ENCODE peak calls at places on chromosomes 1 and 21, in five cellular contexts. S is stimulated activated CD8-positive, alpha-beta memory T cell treated with anti-CD3 and anti-CD28 coated beads, Interleukin-4, amount 100 ng/mL, for 1 hour; R is small intestine; I is non-pigmented ciliary epithelial cell; D is skeletal muscle cell. C is an unnamed sample.

GRCh38 chr1:75559141-75559540 is 51.8 kb downstream of the SLC44A5 start:
- DNase-seq in S (no peak), R (no peak), I (no peak), D (no peak), C (no peak)

GRCh38 chr21:23695449-23695848 is 1911.8 kb downstream of the MRPL39 start:
- DNase-seq in S (no peak), R (no peak), I (no peak), D (no peak), C (no peak)

GRCh38 chr1:53477626-53478025 is 18.4 kb downstream of the DMRTB1 start:
- DNase-seq in S (no peak), R (no peak), I (no peak), D (no peak), C (no peak)

GRCh38 chr1:40316595-40317393 is at the start of gene COL9A2:
- DNase-seq in S (peak), R (peak), I (no peak), D (no peak), C (peak)

GRCh38 chr21:40472026-40472425 is 374.9 kb downstream of the DSCAM start:
- DNase-seq in S (no peak), R (no peak), I (no peak), D (no peak), C (no peak)

GRCh38 chr1:200373811-200374231 is 36.0 kb downstream of the ZNF281 start:
- DNase-seq in S (no peak), R (no peak), I (no peak), D (no peak), C (no peak)

GRCh38 chr1:25519624-25520023 is 23.8 kb upstream of the LDLRAP1 start:
- DNase-seq in S (no peak), R (no peak), I (peak), D (peak), C (no peak)

GRCh38 chr1:113219377-113219776 is 146.4 kb downstream of the LRIG2 start:
- DNase-seq in S (no peak), R (no peak), I (no peak), D (no peak), C (no peak)

GRCh38 chr1:248810727-248811513 is 14.8 kb downstream of the SH3BP5L start:
- DNase-seq in S (no peak), R (peak), I (no peak), D (no peak), C (no peak)

GRCh38 chr1:171217658-171218443 is 30.4 kb upstream of the FMO1 start:
- DNase-seq in S (no peak), R (no peak), I (no peak), D (no peak), C (no peak)

GRCh38 chr1:35844826-35845225 is 37.0 kb downstream of the AGO4 start:
- DNase-seq in S (no peak), R (no peak), I (no peak), D (no peak), C (no peak)

GRCh38 chr21:42537106-42537742 is 23.6 kb downstream of the SLC37A1 start:
- DNase-seq in S (no peak), R (peak), I (no peak), D (no peak), C (no peak)

GRCh38 chr1:110393691-110394564 is 3.1 kb upstream of the SLC16A4 start:
- DNase-seq in S (no peak), R (peak), I (peak), D (peak), C (no peak)

GRCh38 chr1:11893907-11894251 is 32.3 kb downstream of the KIAA2013 start:
- DNase-seq in S (peak), R (peak), I (no peak), D (no peak), C (peak)

GRCh38 chr1:204480515-204480914 is 14.1 kb downstream of the PIK3C2B start:
- DNase-seq in S (no peak), R (no peak), I (no peak), D (no peak), C (no peak)

GRCh38 chr1:203599875-203600781 is 26.5 kb upstream of the ATP2B4 start:
- DNase-seq in S (no peak), R (no peak), I (no peak), D (no peak), C (no peak)

GRCh38 chr1:40652452-40652851 is 13.0 kb downstream of the RIMS3 start:
- DNase-seq in S (no peak), R (no peak), I (no peak), D (no peak), C (no peak)

GRCh38 chr1:47440052-47440848 is 2.4 kb downstream of the FOXD2 start:
- DNase-seq in S (no peak), R (no peak), I (no peak), D (no peak), C (no peak)

GRCh38 chr1:110645962-110646735 is 28.6 kb downstream of the KCNA3 start:
- DNase-seq in S (no peak), R (no peak), I (peak), D (peak), C (no peak)

GRCh38 chr1:172393354-172393753 is 27.1 kb upstream of the C1orf105 start:
- DNase-seq in S (no peak), R (no peak), I (no peak), D (no peak), C (no peak)

GRCh38 chr1:2442676-2443075 is 30.3 kb upstream of the PEX10 start:
- DNase-seq in S (no peak), R (no peak), I (no peak), D (no peak), C (no peak)

GRCh38 chr1:101509370-101509769 is 272.6 kb downstream of the S1PR1 start:
- DNase-seq in S (no peak), R (no peak), I (no peak), D (no peak), C (no peak)

GRCh38 chr1:243568793-243569192 is 281.2 kb downstream of the AKT3 start:
- DNase-seq in S (no peak), R (no peak), I (no peak), D (no peak), C (no peak)

GRCh38 chr21:37338671-37339526 is 27.7 kb upstream of the DYRK1A start:
- DNase-seq in S (no peak), R (peak), I (peak), D (peak), C (no peak)

GRCh38 chr1:201185527-201186128 is 5.0 kb upstream of the IGFN1 start:
- DNase-seq in S (no peak), R (no peak), I (no peak), D (no peak), C (no peak)

GRCh38 chr1:97069312-97069711 is 347.7 kb downstream of the PTBP2 start:
- DNase-seq in S (no peak), R (no peak), I (no peak), D (no peak), C (no peak)

GRCh38 chr1:207822124-207822601 is 70.3 kb downstream of the CD46 start:
- DNase-seq in S (no peak), R (no peak), I (no peak), D (no peak), C (no peak)

GRCh38 chr21:42302292-42302650 is 12.9 kb downstream of the TFF3 start:
- DNase-seq in S (no peak), R (no peak), I (no peak), D (no peak), C (no peak)

GRCh38 chr1:64540265-64540791 is 70.4 kb downstream of the CACHD1 start:
- DNase-seq in S (no peak), R (peak), I (no peak), D (no peak), C (no peak)

GRCh38 chr1:62981434-62981833 is 197.5 kb downstream of the ATG4C start:
- DNase-seq in S (no peak), R (no peak), I (no peak), D (no peak), C (no peak)

GRCh38 chr1:179042087-179042486 is 16.4 kb downstream of the FAM20B start:
- DNase-seq in S (no peak), R (no peak), I (no peak), D (no peak), C (no peak)

GRCh38 chr1:48493970-48494769 is 22.2 kb upstream of the SPATA6 start:
- DNase-seq in S (no peak), R (peak), I (peak), D (peak), C (no peak)

GRCh38 chr1:42052300-42052699 is 100.9 kb upstream of the GUCA2B start:
- DNase-seq in S (no peak), R (no peak), I (no peak), D (no peak), C (no peak)

GRCh38 chr1:100027212-100027611 is 57.4 kb downstream of the SLC35A3 start:
- DNase-seq in S (no peak), R (no peak), I (no peak), D (no peak), C (no peak)

GRCh38 chr1:44881011-44881632 is 38.1 kb upstream of the PTCH2 start:
- DNase-seq in S (no peak), R (no peak), I (peak), D (peak), C (no peak)

GRCh38 chr1:9069324-9070100 is at the start of gene SLC2A5:
- DNase-seq in S (no peak), R (peak), I (no peak), D (no peak), C (no peak)

GRCh38 chr1:160711528-160712311 is at the start of gene CD48:
- DNase-seq in S (no peak), R (peak), I (no peak), D (no peak), C (peak)

GRCh38 chr1:119964673-119965363 is 68.5 kb upstream of the ADAM30 start:
- DNase-seq in S (no peak), R (no peak), I (no peak), D (peak), C (no peak)

GRCh38 chr1:28190337-28190979 is 14.0 kb upstream of the PTAFR start:
- DNase-seq in S (no peak), R (no peak), I (no peak), D (no peak), C (no peak)